ENCODE peak calls at places on chromosomes 7 and 10, in eight cellular contexts. One of them, this sample, is unnamed.

GRCh38 chr10:103053659-103054581 is 135.8 kb downstream of the CNNM2 start:
- DNase-seq in iPS-NIHi11: peak
- DNase-seq in AG08395: peak
- DNase-seq in NCI-H187: no peak
- DNase-seq in T-helper 2 cell: peak
- DNase-seq in GM13976: peak
- DNase-seq in nephron progenitor cell: peak
- DNase-seq in mucosa of descending colon: peak
- DNase-seq in this sample: peak

GRCh38 chr10:114758331-114758730 is 63.2 kb upstream of the FHIP2A start:
- DNase-seq in GM13976: no peak
- DNase-seq in iPS-NIHi11: no peak
- DNase-seq in nephron progenitor cell: no peak
- DNase-seq in NCI-H187: no peak
- DNase-seq in AG08395: peak
- DNase-seq in T-helper 2 cell: no peak
- DNase-seq in mucosa of descending colon: no peak
- DNase-seq in this sample: no peak

GRCh38 chr7:127107601-127108007 is 145.1 kb downstream of the GRM8 start:
- DNase-seq in NCI-H187: peak
- DNase-seq in iPS-NIHi11: peak
- DNase-seq in AG08395: peak
- DNase-seq in GM13976: peak
- DNase-seq in nephron progenitor cell: peak
- DNase-seq in mucosa of descending colon: peak
- DNase-seq in T-helper 2 cell: peak
- DNase-seq in this sample: peak

GRCh38 chr7:71320916-71321315 is 189.0 kb downstream of the GALNT17 start:
- DNase-seq in AG08395: no peak
- DNase-seq in GM13976: no peak
- DNase-seq in iPS-NIHi11: no peak
- DNase-seq in T-helper 2 cell: no peak
- DNase-seq in mucosa of descending colon: no peak
- DNase-seq in NCI-H187: no peak
- DNase-seq in nephron progenitor cell: no peak
- DNase-seq in this sample: no peak

GRCh38 chr7:99707096-99707495 is 27.3 kb upstream of the CYP3A5 start:
- DNase-seq in NCI-H187: no peak
- DNase-seq in mucosa of descending colon: no peak
- DNase-seq in T-helper 2 cell: no peak
- DNase-seq in AG08395: no peak
- DNase-seq in iPS-NIHi11: no peak
- DNase-seq in GM13976: no peak
- DNase-seq in nephron progenitor cell: no peak
- DNase-seq in this sample: no peak

GRCh38 chr10:102906507-102906906 is 11.6 kb upstream of the CNNM2 start:
- DNase-seq in GM13976: no peak
- DNase-seq in NCI-H187: no peak
- DNase-seq in T-helper 2 cell: no peak
- DNase-seq in mucosa of descending colon: no peak
- DNase-seq in nephron progenitor cell: no peak
- DNase-seq in AG08395: no peak
- DNase-seq in iPS-NIHi11: no peak
- DNase-seq in this sample: no peak

GRCh38 chr7:84245831-84246230 is 51.2 kb upstream of the SEMA3A start:
- DNase-seq in AG08395: no peak
- DNase-seq in nephron progenitor cell: no peak
- DNase-seq in iPS-NIHi11: no peak
- DNase-seq in T-helper 2 cell: no peak
- DNase-seq in mucosa of descending colon: peak
- DNase-seq in GM13976: no peak
- DNase-seq in NCI-H187: no peak
- DNase-seq in this sample: peak

GRCh38 chr7:122300607-122301079 is 3.9 kb downstream of the FEZF1 start:
- DNase-seq in nephron progenitor cell: no peak
- DNase-seq in GM13976: no peak
- DNase-seq in AG08395: no peak
- DNase-seq in mucosa of descending colon: no peak
- DNase-seq in iPS-NIHi11: no peak
- DNase-seq in T-helper 2 cell: no peak
- DNase-seq in NCI-H187: no peak
- DNase-seq in this sample: no peak

GRCh38 chr10:76086571-76087260 is 655.3 kb downstream of the LRMDA start:
- DNase-seq in T-helper 2 cell: peak
- DNase-seq in iPS-NIHi11: peak
- DNase-seq in AG08395: peak
- DNase-seq in nephron progenitor cell: peak
- DNase-seq in mucosa of descending colon: peak
- DNase-seq in GM13976: peak
- DNase-seq in NCI-H187: no peak
- DNase-seq in this sample: peak

GRCh38 chr7:27377988-27378387 is 135.4 kb downstream of the EVX1 start:
- DNase-seq in mucosa of descending colon: no peak
- DNase-seq in AG08395: no peak
- DNase-seq in T-helper 2 cell: no peak
- DNase-seq in nephron progenitor cell: no peak
- DNase-seq in GM13976: no peak
- DNase-seq in NCI-H187: no peak
- DNase-seq in iPS-NIHi11: no peak
- DNase-seq in this sample: no peak

GRCh38 chr7:13448243-13448642 is 541.2 kb downstream of the ETV1 start:
- DNase-seq in mucosa of descending colon: no peak
- DNase-seq in NCI-H187: no peak
- DNase-seq in GM13976: no peak
- DNase-seq in nephron progenitor cell: no peak
- DNase-seq in iPS-NIHi11: no peak
- DNase-seq in AG08395: no peak
- DNase-seq in T-helper 2 cell: no peak
- DNase-seq in this sample: no peak

GRCh38 chr10:91668935-91669334 is 36.1 kb upstream of the PPP1R3C start:
- DNase-seq in GM13976: no peak
- DNase-seq in iPS-NIHi11: no peak
- DNase-seq in AG08395: no peak
- DNase-seq in NCI-H187: no peak
- DNase-seq in nephron progenitor cell: no peak
- DNase-seq in mucosa of descending colon: no peak
- DNase-seq in T-helper 2 cell: no peak
- DNase-seq in this sample: no peak

This sample was measured in left colon.